ENCODE peak calls at places on chromosome 10, in ten cellular contexts. U is NCI-H2081; O is putamen; C is tibial artery; Q is HuH-7.5; K is CD8-positive, alpha-beta T cell; F is OCI-LY7; E is neuronal stem cell; X is GM13977; J is GM04504. S is an unnamed sample.

GRCh38 chr10:86108696-86109095 is 257.9 kb downstream of the GRID1 start:
- DNase-seq in O (no peak), Q (no peak), E (no peak), C (no peak), F (no peak), X (no peak), K (no peak), U (no peak), J (no peak), S (no peak)

GRCh38 chr10:6721964-6722615 is 142.0 kb upstream of the PRKCQ start:
- DNase-seq in J (peak; percentile 89), U (no peak), E (no peak), C (no peak), O (no peak), F (no peak), X (no peak), Q (no peak), K (no peak), S (peak; percentile 79)

GRCh38 chr10:29748109-29748650 is 113.4 kb upstream of the SVIL start:
- DNase-seq in F (no peak), C (no peak), E (no peak), O (no peak), U (peak; percentile 8), K (no peak), J (no peak), X (no peak), Q (no peak), S (no peak)

GRCh38 chr10:100520811-100521210 is 1.1 kb upstream of the SEC31B start:
- DNase-seq in E (no peak), U (no peak), K (no peak), J (no peak), X (no peak), Q (no peak), F (no peak), C (no peak), O (no peak), S (no peak)

GRCh38 chr10:128566376-128566968 is 440.2 kb upstream of the MKI67 start:
- DNase-seq in C (no peak), O (no peak), F (no peak), U (no peak), K (no peak), Q (no peak), X (no peak), E (no peak), J (no peak), S (no peak)

GRCh38 chr10:43229208-43230061 is 37.4 kb downstream of the RASGEF1A start:
- DNase-seq in X (no peak), O (no peak), U (no peak), C (peak; percentile 53), K (peak; percentile 40), F (no peak), J (no peak), E (peak; percentile 18), Q (no peak), S (no peak)

GRCh38 chr10:5234106-5234877 is 37.7 kb downstream of the AKR1C4 start:
- DNase-seq in U (peak; percentile 25), F (no peak), O (no peak), K (no peak), J (peak; percentile 22), C (no peak), E (no peak), Q (no peak), X (no peak), S (peak; percentile 92)

GRCh38 chr10:70685461-70685911 is 13.2 kb downstream of the ADAMTS14 start:
- DNase-seq in F (no peak), K (no peak), C (no peak), U (no peak), X (no peak), J (no peak), Q (no peak), E (no peak), O (no peak), S (no peak)

GRCh38 chr10:104515670-104516199 is 125.4 kb upstream of the SORCS3 start:
- DNase-seq in K (no peak), X (no peak), F (no peak), E (no peak), U (peak; percentile 1), Q (no peak), C (no peak), O (no peak), J (no peak), S (no peak)

GRCh38 chr10:551489-552252 is 137.8 kb downstream of the DIP2C start:
- DNase-seq in O (no peak), U (no peak), E (no peak), C (no peak), Q (no peak), X (no peak), K (no peak), J (no peak), F (no peak), S (no peak)

GRCh38 chr10:79375321-79376077 is 28.2 kb downstream of the PPIF start:
- DNase-seq in C (peak; percentile 61), K (no peak), J (no peak), Q (no peak), U (no peak), E (no peak), O (no peak), X (no peak), F (no peak), S (peak; percentile 80)

GRCh38 chr10:26389533-26389932 is 48.6 kb upstream of the APBB1IP start:
- DNase-seq in J (no peak), U (no peak), F (no peak), O (no peak), X (no peak), E (no peak), C (no peak), Q (no peak), K (no peak), S (no peak)

GRCh38 chr10:17665742-17666141 is 21.8 kb downstream of the STAM start:
- DNase-seq in U (no peak), X (no peak), K (no peak), F (no peak), O (peak; percentile 79), C (no peak), E (no peak), Q (no peak), J (peak; percentile 84), S (peak; percentile 98)

GRCh38 chr10:119344381-119344780 is 137.0 kb downstream of the GRK5 start:
- DNase-seq in U (no peak), X (no peak), E (no peak), J (no peak), O (no peak), Q (no peak), C (no peak), K (no peak), F (no peak), S (no peak)

GRCh38 chr10:45470098-45471012 is 96.3 kb downstream of the ALOX5 start:
- DNase-seq in Q (peak; percentile 40), K (peak; percentile 43), U (no peak), J (no peak), F (peak; percentile 58), E (no peak), C (no peak), X (no peak), O (peak; percentile 19), S (peak; percentile 81)

GRCh38 chr10:33376976-33377657 is 42.6 kb upstream of the NRP1 start:
- DNase-seq in K (no peak), X (no peak), Q (no peak), O (peak; percentile 37), C (no peak), U (no peak), E (no peak), J (peak; percentile 36), F (no peak), S (peak; percentile 67)

GRCh38 chr10:101779544-101780186 is 3.6 kb downstream of the NPM3 start:
- DNase-seq in E (peak; percentile 79), F (peak; percentile 77), X (peak; percentile 91), C (peak; percentile 82), K (peak; percentile 77), J (no peak), O (peak; percentile 34), U (peak; percentile 19), Q (peak; percentile 87), S (peak; percentile 67)

S was measured in choroid plexus epithelial cell.